ENCODE peak calls at places on chromosomes 16 and 17, in eight cellular contexts. N is heart right ventricle; R is KBM-7; Q is dermis microvascular lymphatic vessel endothelial cell; H is IMR-90; I is stimulated activated CD4-positive, alpha-beta T cell treated with anti-CD3 and anti-CD28 coated beads, Interleukin-1b, Interleukin-23, amount 100 ng/mL, for 48 hours; S is progenitor cell of endocrine pancreas; D is HTR-8/SVneo. E is an unnamed sample.

GRCh38 chr17:49715717-49716279 is 8.0 kb upstream of the SLC35B1 start:
- DNase-seq in N (no peak), R (no peak), Q (no peak), H (no peak), I (peak), S (no peak), D (no peak), E (peak)

GRCh38 chr17:73307130-73307529 is 4.7 kb downstream of the CDC42EP4 start:
- DNase-seq in N (no peak), R (no peak), Q (no peak), H (no peak), I (no peak), S (no peak), D (no peak), E (no peak)

GRCh38 chr16:3971706-3972105 is 91.2 kb upstream of the CREBBP start:
- DNase-seq in N (no peak), R (no peak), Q (no peak), H (peak), I (no peak), S (no peak), D (no peak), E (no peak)

GRCh38 chr17:48456584-48456983 is 26.6 kb upstream of the SKAP1 start:
- DNase-seq in N (no peak), R (no peak), Q (no peak), H (no peak), I (peak), S (no peak), D (no peak), E (no peak)

GRCh38 chr17:65028537-65028843 is 28.1 kb downstream of the GNA13 start:
- DNase-seq in N (no peak), R (no peak), Q (no peak), H (no peak), I (no peak), S (no peak), D (no peak), E (no peak)

GRCh38 chr17:47949951-47950350 is 7.7 kb downstream of the PRR15L start:
- DNase-seq in N (no peak), R (peak), Q (no peak), H (no peak), I (no peak), S (no peak), D (no peak), E (no peak)

GRCh38 chr17:34409352-34409751 is 46.3 kb upstream of the CCL1 start:
- DNase-seq in N (no peak), R (no peak), Q (no peak), H (no peak), I (no peak), S (no peak), D (no peak), E (no peak)

GRCh38 chr17:61129232-61129631 is 270.4 kb upstream of the TBX2 start:
- DNase-seq in N (no peak), R (no peak), Q (no peak), H (peak), I (no peak), S (no peak), D (no peak), E (no peak)

GRCh38 chr17:46915596-46915995 is 7.4 kb upstream of the GOSR2 start:
- DNase-seq in N (no peak), R (no peak), Q (no peak), H (no peak), I (no peak), S (no peak), D (no peak), E (no peak)

GRCh38 chr16:88298166-88298881 is 84.4 kb upstream of the ZNF469 start:
- DNase-seq in N (no peak), R (no peak), Q (no peak), H (peak), I (no peak), S (no peak), D (no peak), E (no peak)

GRCh38 chr17:36945959-36946725 is 2.6 kb upstream of the AATF start:
- DNase-seq in N (no peak), R (no peak), Q (no peak), H (no peak), I (no peak), S (no peak), D (no peak), E (no peak)

GRCh38 chr16:89341274-89341673 is 123.8 kb downstream of the ZNF778 start:
- DNase-seq in N (no peak), R (no peak), Q (no peak), H (no peak), I (no peak), S (no peak), D (no peak), E (no peak)